ENCODE peak calls at places on chromosomes 4 and X, in five cellular contexts. One of them, this sample, is unnamed.

GRCh38 chrX:151754641-151755215 is 20.2 kb downstream of the CNGA2 start:
- DNase-seq in tibial artery: no peak
- DNase-seq in IMR-90: no peak
- DNase-seq in mesothelial cell of epicardium: no peak
- DNase-seq in MM.1S: no peak
- DNase-seq in this sample: no peak

GRCh38 chr4:55503164-55503563 is 43.5 kb downstream of the CLOCK start:
- DNase-seq in tibial artery: no peak
- DNase-seq in IMR-90: peak
- DNase-seq in mesothelial cell of epicardium: no peak
- DNase-seq in MM.1S: no peak
- DNase-seq in this sample: no peak

GRCh38 chr4:159506801-159507517 is 404.1 kb downstream of the RAPGEF2 start:
- DNase-seq in tibial artery: no peak
- DNase-seq in IMR-90: no peak
- DNase-seq in mesothelial cell of epicardium: no peak
- DNase-seq in MM.1S: no peak
- DNase-seq in this sample: no peak

GRCh38 chr4:135243960-135244561 is 1042.5 kb upstream of the PABPC4L start:
- DNase-seq in tibial artery: no peak
- DNase-seq in IMR-90: peak
- DNase-seq in mesothelial cell of epicardium: no peak
- DNase-seq in MM.1S: no peak
- DNase-seq in this sample: no peak

GRCh38 chr4:181619651-181620050 is 623.6 kb upstream of the TENM3 start:
- DNase-seq in tibial artery: no peak
- DNase-seq in IMR-90: no peak
- DNase-seq in mesothelial cell of epicardium: no peak
- DNase-seq in MM.1S: no peak
- DNase-seq in this sample: no peak

GRCh38 chr4:67087897-67088296 is 457.4 kb downstream of the CENPC start:
- DNase-seq in tibial artery: peak
- DNase-seq in IMR-90: no peak
- DNase-seq in mesothelial cell of epicardium: no peak
- DNase-seq in MM.1S: peak
- DNase-seq in this sample: peak

GRCh38 chr4:109801895-109802319 is at the start of gene CFI:
- DNase-seq in tibial artery: no peak
- DNase-seq in IMR-90: peak
- DNase-seq in mesothelial cell of epicardium: no peak
- DNase-seq in MM.1S: no peak
- DNase-seq in this sample: no peak

GRCh38 chr4:4204401-4204745 is 22.4 kb downstream of the OTOP1 start:
- DNase-seq in tibial artery: no peak
- DNase-seq in IMR-90: no peak
- DNase-seq in mesothelial cell of epicardium: no peak
- DNase-seq in MM.1S: no peak
- DNase-seq in this sample: no peak

GRCh38 chrX:104566921-104567501 is 1.0 kb downstream of the IL1RAPL2 start:
- DNase-seq in tibial artery: no peak
- DNase-seq in IMR-90: no peak
- DNase-seq in mesothelial cell of epicardium: no peak
- DNase-seq in MM.1S: no peak
- DNase-seq in this sample: peak

DNA sequence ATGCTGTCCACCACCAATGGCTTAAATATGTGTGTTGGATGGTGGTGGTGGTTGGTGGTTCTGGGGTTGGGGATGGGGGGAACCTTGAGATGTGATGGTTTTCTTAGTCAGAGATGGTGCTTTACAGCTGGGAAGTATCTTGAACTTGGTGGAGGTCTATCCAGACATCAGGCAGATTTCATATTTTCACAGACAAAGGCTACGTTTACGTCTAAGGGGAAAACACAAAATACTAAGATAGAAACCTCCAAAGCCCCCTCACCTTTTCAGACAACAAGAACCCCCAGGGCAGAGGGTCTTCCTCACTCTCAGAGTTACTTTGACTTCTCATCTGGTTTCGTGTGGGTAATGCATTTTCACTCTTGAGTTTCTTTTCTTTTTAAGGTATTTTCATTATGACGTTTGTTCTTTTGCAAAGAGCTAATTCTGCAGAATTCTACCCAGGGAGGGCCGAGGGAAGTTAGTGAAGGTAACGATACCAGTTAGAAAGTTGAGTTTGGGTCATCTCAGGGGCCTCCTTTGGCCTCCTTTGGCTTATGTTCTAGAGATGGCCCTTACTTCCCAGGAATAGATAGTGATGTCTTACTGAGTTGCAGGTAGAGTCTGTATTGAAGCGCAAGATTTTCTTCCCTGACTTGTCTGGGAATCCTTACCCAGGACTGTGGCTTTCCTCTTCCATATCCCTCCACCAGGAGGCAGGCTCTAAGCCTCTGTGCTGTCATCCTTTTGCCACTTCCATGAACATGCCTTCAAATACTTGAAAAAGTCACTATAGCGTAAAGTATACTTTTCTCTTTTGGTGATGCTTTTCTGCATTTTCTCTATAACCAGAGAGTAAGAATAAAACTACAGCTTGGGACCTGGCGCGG is 31.9 kb downstream of the RHOH start:
- DNase-seq in tibial artery: no peak
- DNase-seq in IMR-90: no peak
- DNase-seq in mesothelial cell of epicardium: no peak
- DNase-seq in MM.1S: peak
- DNase-seq in this sample: no peak
- TF ChIP-seq CTCF in tibial artery: peak
- TF ChIP-seq CTCF in IMR-90: no peak
- TF ChIP-seq CTCF in mesothelial cell of epicardium: no peak
- TF ChIP-seq CTCF in MM.1S: peak
- TF ChIP-seq CTCF in this sample: no peak

GRCh38 chr4:76665721-76666120 is 230.7 kb downstream of the SHROOM3 start:
- DNase-seq in tibial artery: no peak
- DNase-seq in IMR-90: no peak
- DNase-seq in mesothelial cell of epicardium: no peak
- DNase-seq in MM.1S: no peak
- DNase-seq in this sample: no peak

GRCh38 chr4:76665139-76665538 is 230.1 kb downstream of the SHROOM3 start:
- DNase-seq in tibial artery: no peak
- DNase-seq in IMR-90: peak
- DNase-seq in mesothelial cell of epicardium: no peak
- DNase-seq in MM.1S: no peak
- DNase-seq in this sample: peak

GRCh38 chr4:76666940-76667532 is 230.9 kb downstream of the SOWAHB start:
- DNase-seq in tibial artery: no peak
- DNase-seq in IMR-90: no peak
- DNase-seq in mesothelial cell of epicardium: no peak
- DNase-seq in MM.1S: peak
- DNase-seq in this sample: no peak

GRCh38 chr4:76659103-76659490 is 224.1 kb downstream of the SHROOM3 start:
- DNase-seq in tibial artery: no peak
- DNase-seq in IMR-90: peak
- DNase-seq in mesothelial cell of epicardium: no peak
- DNase-seq in MM.1S: no peak
- DNase-seq in this sample: no peak

DNA sequence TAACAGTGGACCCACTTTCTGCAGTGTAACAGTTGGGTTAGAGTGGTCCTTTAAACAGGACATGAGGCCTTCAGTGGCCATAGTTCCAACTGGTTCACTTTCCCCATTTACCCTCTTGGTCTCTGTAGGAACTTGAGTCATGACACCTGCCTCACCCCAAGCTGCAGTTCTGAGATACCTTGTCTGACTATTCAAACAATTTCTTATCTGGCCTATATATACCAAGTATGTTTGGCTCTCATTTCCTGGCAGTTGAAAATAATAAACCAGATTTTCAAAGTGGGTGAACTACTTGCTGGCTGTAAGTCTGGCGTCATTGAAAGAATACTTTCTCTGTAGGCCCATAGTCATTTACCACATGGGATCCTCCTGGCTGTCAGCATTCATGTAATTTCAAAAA is 228.8 kb downstream of the SHROOM3 start:
- DNase-seq in tibial artery: no peak
- DNase-seq in IMR-90: no peak
- DNase-seq in mesothelial cell of epicardium: no peak
- DNase-seq in MM.1S: no peak
- DNase-seq in this sample: no peak
- TF ChIP-seq CTCF in tibial artery: no peak
- TF ChIP-seq CTCF in IMR-90: no peak
- TF ChIP-seq CTCF in mesothelial cell of epicardium: no peak
- TF ChIP-seq CTCF in MM.1S: no peak
- TF ChIP-seq CTCF in this sample: no peak

GRCh38 chr4:16812041-16812440 is 86.4 kb downstream of the LDB2 start:
- DNase-seq in tibial artery: no peak
- DNase-seq in IMR-90: no peak
- DNase-seq in mesothelial cell of epicardium: no peak
- DNase-seq in MM.1S: no peak
- DNase-seq in this sample: no peak

GRCh38 chr4:16820304-16820703 is 78.1 kb downstream of the LDB2 start:
- DNase-seq in tibial artery: no peak
- DNase-seq in IMR-90: no peak
- DNase-seq in mesothelial cell of epicardium: no peak
- DNase-seq in MM.1S: no peak
- DNase-seq in this sample: no peak

GRCh38 chr4:16819652-16820051 is 78.8 kb downstream of the LDB2 start:
- DNase-seq in tibial artery: no peak
- DNase-seq in IMR-90: no peak
- DNase-seq in mesothelial cell of epicardium: no peak
- DNase-seq in MM.1S: no peak
- DNase-seq in this sample: no peak

DNA sequence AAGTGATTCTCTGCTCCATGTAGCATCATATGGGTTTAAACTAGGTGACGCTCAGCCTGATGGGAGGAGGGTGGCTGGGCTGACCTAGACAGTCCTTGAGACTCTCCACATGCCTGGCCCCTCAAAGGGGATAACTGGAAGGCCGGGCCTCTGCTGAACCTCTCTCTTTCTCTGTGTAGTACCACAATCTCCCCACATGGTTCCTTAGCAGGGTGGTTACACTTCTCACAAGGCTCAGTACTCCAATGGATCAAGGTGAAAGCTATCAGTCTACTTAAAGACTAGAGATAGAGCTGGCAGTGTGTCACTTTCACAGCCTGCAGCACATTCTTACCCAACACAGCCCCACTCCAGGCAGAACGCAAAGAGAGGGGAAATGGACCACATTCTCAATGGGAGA is 80.4 kb downstream of the LDB2 start:
- DNase-seq in tibial artery: no peak
- DNase-seq in IMR-90: no peak
- DNase-seq in mesothelial cell of epicardium: no peak
- DNase-seq in MM.1S: no peak
- DNase-seq in this sample: no peak
- TF ChIP-seq CTCF in tibial artery: no peak
- TF ChIP-seq CTCF in IMR-90: no peak
- TF ChIP-seq CTCF in mesothelial cell of epicardium: no peak
- TF ChIP-seq CTCF in MM.1S: no peak
- TF ChIP-seq CTCF in this sample: no peak

GRCh38 chr4:57211131-57211530 is 100.9 kb upstream of the IGFBP7 start:
- DNase-seq in tibial artery: no peak
- DNase-seq in IMR-90: no peak
- DNase-seq in mesothelial cell of epicardium: no peak
- DNase-seq in MM.1S: no peak
- DNase-seq in this sample: no peak
- TF ChIP-seq CTCF in tibial artery: no peak
- TF ChIP-seq CTCF in IMR-90: no peak
- TF ChIP-seq CTCF in mesothelial cell of epicardium: no peak
- TF ChIP-seq CTCF in MM.1S: no peak
- TF ChIP-seq CTCF in this sample: no peak

DNA sequence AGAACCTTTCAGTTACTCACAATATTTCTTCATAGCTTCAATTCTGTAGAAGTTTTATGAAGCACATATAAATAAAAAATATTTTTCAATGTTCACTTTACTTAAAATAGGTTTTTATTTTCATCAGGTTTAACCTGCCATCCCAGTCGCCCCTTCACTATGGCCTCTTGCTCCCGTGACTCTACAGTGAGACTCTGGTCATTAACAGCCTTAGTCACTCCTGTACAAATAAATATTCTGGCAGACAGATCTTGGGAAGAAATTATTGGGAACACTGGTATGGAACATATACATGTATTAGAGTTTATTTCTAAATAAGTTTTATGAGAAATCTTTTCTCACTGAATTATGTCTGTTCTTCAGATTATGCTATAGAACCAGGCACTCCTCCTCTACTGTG is 45.7 kb downstream of the SPATA4 start:
- DNase-seq in tibial artery: no peak
- DNase-seq in IMR-90: peak
- DNase-seq in mesothelial cell of epicardium: no peak
- DNase-seq in MM.1S: no peak
- DNase-seq in this sample: no peak
- TF ChIP-seq CTCF in tibial artery: no peak
- TF ChIP-seq CTCF in IMR-90: no peak
- TF ChIP-seq CTCF in mesothelial cell of epicardium: no peak
- TF ChIP-seq CTCF in MM.1S: no peak
- TF ChIP-seq CTCF in this sample: no peak

GRCh38 chr4:15144249-15144966 is 142.1 kb downstream of the CPEB2 start:
- DNase-seq in tibial artery: no peak
- DNase-seq in IMR-90: no peak
- DNase-seq in mesothelial cell of epicardium: no peak
- DNase-seq in MM.1S: no peak
- DNase-seq in this sample: no peak
- TF ChIP-seq CTCF in tibial artery: no peak
- TF ChIP-seq CTCF in IMR-90: no peak
- TF ChIP-seq CTCF in mesothelial cell of epicardium: no peak
- TF ChIP-seq CTCF in MM.1S: no peak
- TF ChIP-seq CTCF in this sample: no peak

GRCh38 chr4:146029147-146029546 is 90.5 kb upstream of the ZNF827 start:
- DNase-seq in tibial artery: no peak
- DNase-seq in IMR-90: no peak
- DNase-seq in mesothelial cell of epicardium: no peak
- DNase-seq in MM.1S: no peak
- DNase-seq in this sample: no peak
- TF ChIP-seq CTCF in tibial artery: no peak
- TF ChIP-seq CTCF in IMR-90: no peak
- TF ChIP-seq CTCF in mesothelial cell of epicardium: no peak
- TF ChIP-seq CTCF in MM.1S: no peak
- TF ChIP-seq CTCF in this sample: no peak